ENCODE peak calls at places on chromosomes 1 and 21, in six cellular contexts. L is mammary epithelial cell, D is IMR-90, Y is heart right ventricle, F is DND-41, M is Caco-2. E is an unnamed sample. For H3K4me1, the result is how much of the 10 kb centered on the place peaks cover.

GRCh38 chr1:150406483-150406882 is 42.5 kb downstream of the RPRD2 start:
- DNase-seq in L (no peak), D (no peak), Y (no peak), F (no peak), M (peak), E (no peak)

GRCh38 chr1:154812911-154813816 is 56.9 kb downstream of the KCNN3 start:
- DNase-seq in L (peak), D (peak), Y (peak), F (no peak), M (no peak), E (no peak)

GRCh38 chr1:160621633-160622413 is 25.0 kb downstream of the SLAMF1 start:
- DNase-seq in L (no peak), D (no peak), Y (no peak), F (peak), M (no peak), E (no peak)

GRCh38 chr1:107135466-107135865 is 5.4 kb upstream of the NTNG1 start:
- DNase-seq in L (peak), D (peak), Y (no peak), F (peak), M (no peak), E (no peak)

GRCh38 chr1:77275194-77275593 is 6.6 kb upstream of the AK5 start:
- DNase-seq in L (no peak), D (no peak), Y (no peak), F (no peak), M (no peak), E (no peak)

GRCh38 chr1:160646711-160647328 is at the start of gene SLAMF1:
- DNase-seq in L (peak), D (no peak), Y (no peak), F (peak), M (no peak), E (no peak)

GRCh38 chr1:230326971-230327891 is 98.9 kb downstream of the PGBD5 start:
- DNase-seq in L (no peak), D (no peak), Y (no peak), F (no peak), M (no peak), E (no peak)

GRCh38 chr1:221715321-221716169 is 26.3 kb downstream of the DUSP10 start:
- DNase-seq in L (no peak), D (peak), Y (no peak), F (no peak), M (no peak), E (no peak)

GRCh38 chr1:3638027-3638426 is 11.9 kb downstream of the WRAP73 start:
- DNase-seq in L (no peak), D (no peak), Y (no peak), F (no peak), M (no peak), E (no peak)

GRCh38 chr1:27789511-27790154 is 16.6 kb downstream of the STX12 start:
- DNase-seq in L (peak), D (peak), Y (peak), F (no peak), M (no peak), E (no peak)

GRCh38 chr1:47776554-47777156 is 220.5 kb downstream of the TRABD2B start:
- DNase-seq in L (no peak), D (no peak), Y (no peak), F (no peak), M (no peak), E (no peak)

GRCh38 chr1:10975567-10976326 is 36.7 kb upstream of the TARDBP start:
- DNase-seq in L (peak), D (peak), Y (no peak), F (no peak), M (no peak), E (no peak)

GRCh38 chr1:169119405-169119804 is 12.9 kb downstream of the ATP1B1 start:
- DNase-seq in L (peak), D (peak), Y (no peak), F (no peak), M (no peak), E (no peak)

GRCh38 chr1:243393093-243393492 is 137.3 kb downstream of the SDCCAG8 start:
- DNase-seq in L (no peak), D (no peak), Y (no peak), F (no peak), M (no peak), E (no peak)

GRCh38 chr21:34517491-34518245 is 5.7 kb upstream of the KCNE1 start:
- DNase-seq in L (no peak), D (no peak), Y (no peak), F (no peak), M (no peak), E (no peak)

GRCh38 chr1:23383547-23384311 is 14.1 kb upstream of the ZNF436 start:
- DNase-seq in L (no peak), D (no peak), Y (no peak), F (no peak), M (no peak), E (no peak)

GRCh38 chr1:183040600-183040999 is 17.4 kb downstream of the LAMC1 start:
- DNase-seq in L (no peak), D (no peak), Y (no peak), F (no peak), M (no peak), E (no peak)
- H3K4me1 ChIP-seq in L (under half), D (under half), Y (half or more), F (under half), M (half or more), E (under half)

GRCh38 chr1:93625582-93626327 is 55.9 kb downstream of the BCAR3 start:
- DNase-seq in L (peak), D (peak), Y (peak), F (no peak), M (no peak), E (no peak)

GRCh38 chr1:93620841-93621210 is 60.8 kb downstream of the BCAR3 start:
- DNase-seq in L (peak), D (no peak), Y (no peak), F (no peak), M (peak), E (no peak)

GRCh38 chr1:93623436-93623835 is 58.2 kb downstream of the BCAR3 start:
- DNase-seq in L (no peak), D (no peak), Y (no peak), F (no peak), M (no peak), E (no peak)

GRCh38 chr1:93621246-93621645 is 60.4 kb downstream of the BCAR3 start:
- DNase-seq in L (no peak), D (no peak), Y (no peak), F (no peak), M (no peak), E (no peak)

DNA sequence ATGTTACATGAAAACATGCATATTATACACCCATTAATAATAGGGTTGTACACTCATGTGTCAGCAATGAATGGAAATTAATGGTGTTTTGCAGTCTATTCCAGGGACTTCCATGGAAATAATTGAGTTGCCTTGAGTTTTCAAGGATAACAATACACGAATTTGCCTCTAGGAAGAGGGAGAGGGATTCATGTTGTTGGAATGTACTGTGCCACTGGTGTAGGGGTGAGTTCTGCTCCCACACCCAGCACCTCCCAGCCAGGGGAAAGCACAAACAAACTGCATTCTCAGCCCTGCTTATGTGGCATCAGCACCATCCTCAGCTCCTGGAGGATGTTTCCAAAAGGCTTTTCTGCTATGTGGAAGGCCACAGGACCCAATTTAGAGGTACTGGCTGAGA is 57.8 kb downstream of the BCAR3 start:
- DNase-seq in L (peak), D (peak), Y (no peak), F (no peak), M (no peak), E (no peak)
- H3K4me1 ChIP-seq in L (half or more), D (under half), Y (under half), F (under half), M (under half), E (under half)

DNA sequence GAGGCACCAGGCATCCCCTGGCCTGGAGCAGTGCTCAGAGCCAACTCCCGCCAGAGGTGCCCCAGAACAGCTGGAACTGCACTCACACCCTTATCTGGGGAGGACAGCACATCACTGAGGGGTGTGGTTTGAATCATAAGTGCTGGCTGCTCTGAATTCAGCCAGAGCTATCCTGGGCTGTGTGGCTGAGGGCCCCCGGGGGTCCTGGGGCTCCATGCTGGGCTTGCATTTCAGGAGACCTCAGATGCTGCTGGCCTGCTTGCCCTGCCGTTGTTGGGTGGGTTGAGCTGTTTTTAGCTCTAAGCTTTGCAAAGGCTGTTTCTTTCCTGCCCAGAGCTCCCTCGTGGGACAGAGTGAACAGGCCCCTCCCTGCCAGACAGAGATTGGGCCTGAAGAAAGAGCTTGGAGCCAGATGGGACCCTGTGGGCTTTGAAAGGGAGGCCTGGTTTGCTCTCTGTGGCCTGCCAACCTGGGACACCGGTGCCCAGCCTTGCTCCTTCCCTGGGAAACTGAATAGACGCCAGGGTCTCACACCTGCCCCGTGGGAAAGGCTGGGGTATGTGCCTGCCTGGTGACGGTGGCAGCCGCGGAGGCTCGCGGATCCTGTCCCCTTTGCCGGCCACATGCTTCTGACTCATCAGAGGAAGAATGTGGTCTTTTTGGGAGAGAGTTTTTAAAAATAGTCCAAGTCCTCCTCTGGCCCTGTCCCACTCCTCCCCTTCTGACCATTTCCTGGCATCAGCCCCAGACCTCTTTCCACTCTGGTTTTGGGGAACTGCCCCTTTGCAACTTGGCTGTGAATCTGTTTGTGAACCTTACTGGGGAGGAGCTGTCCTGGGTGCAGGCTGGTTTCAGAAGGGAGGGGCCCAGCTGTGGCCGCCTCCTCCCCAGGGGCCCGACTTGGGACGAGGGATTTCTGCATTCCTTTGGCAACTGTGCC is 30.0 kb downstream of the ARHGEF10L start:
- DNase-seq in L (peak), D (peak), Y (peak), F (no peak), M (no peak), E (peak)
- H3K4me1 ChIP-seq in L (under half), D (under half), Y (half or more), F (under half), M (under half), E (half or more)

DNA sequence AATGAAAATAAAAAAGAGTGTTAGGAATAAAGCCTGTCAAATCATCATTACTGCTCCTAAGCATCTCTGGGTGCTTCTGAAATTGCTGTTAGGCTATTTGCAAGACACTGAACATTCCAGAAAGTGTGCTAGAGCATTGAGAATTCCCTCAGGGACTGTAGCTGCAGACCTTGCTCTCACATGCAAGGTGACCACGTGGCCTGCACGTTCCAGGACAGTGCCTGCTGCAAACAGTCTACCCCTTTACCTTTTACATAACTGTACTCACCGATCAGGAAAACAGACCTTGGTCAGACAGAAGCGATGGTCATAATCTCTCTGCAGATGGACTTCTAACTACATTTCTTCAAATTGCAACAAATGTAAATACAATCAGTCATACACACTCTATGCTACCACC is 164.5 kb downstream of the PSMG1 start:
- DNase-seq in L (no peak), D (no peak), Y (no peak), F (no peak), M (no peak), E (no peak)
- H3K4me1 ChIP-seq in L (under half), D (under half), Y (half or more), F (under half), M (under half), E (under half)

DNA sequence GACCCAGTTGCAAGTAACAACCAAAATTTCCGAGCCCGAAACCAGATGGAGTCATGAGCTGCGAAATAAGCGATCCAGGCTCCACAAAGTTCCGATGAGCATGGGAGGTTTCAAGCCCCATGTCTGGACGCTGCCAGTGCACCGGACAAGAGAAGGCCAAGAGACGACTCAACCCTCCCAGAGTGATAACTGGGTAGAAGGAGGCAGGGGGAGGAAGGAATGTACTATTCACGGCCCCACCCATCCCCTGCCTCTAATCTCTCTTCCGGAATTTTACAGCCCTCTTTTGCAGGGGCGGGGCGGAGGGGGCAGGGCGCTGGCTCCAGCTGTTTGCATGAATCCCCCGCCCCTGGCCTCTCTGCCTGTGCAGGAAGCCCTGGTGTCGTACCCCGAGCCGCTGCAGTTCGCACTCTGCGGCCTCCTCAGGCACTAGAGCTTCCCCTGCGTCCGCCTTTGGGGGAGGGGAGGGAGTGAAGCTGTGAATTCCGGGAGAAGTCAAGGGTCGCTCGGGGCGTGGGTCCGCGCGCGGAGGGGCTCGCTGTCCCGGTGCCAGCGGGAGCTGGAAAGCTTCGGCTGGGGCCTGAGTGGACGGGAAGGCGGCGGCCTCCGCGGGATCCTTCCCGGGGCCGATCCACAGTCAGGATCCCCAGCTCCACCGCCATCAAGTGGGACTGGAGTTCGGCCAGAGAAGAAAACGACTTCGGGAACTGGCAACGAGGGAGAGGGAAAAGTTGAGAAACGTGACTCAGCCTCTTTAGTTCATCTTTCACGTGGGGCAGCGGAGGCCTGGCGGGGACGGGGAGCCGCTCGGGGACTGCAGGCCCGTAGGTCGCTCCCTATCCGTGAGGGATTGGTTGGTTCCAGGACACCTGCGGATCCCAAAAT is 6.3 kb upstream of the PTP4A2 start:
- DNase-seq in L (no peak), D (peak), Y (peak), F (peak), M (peak), E (peak)
- H3K4me1 ChIP-seq in L (under half), D (under half), Y (half or more), F (half or more), M (under half), E (under half)

E was measured in ascending aorta.